ENCODE peak calls at places on chromosomes 11 and 22, in eight cellular contexts. A is Right ventricle myocardium inferior; Q is HepG2; O is naive thymus-derived CD8-positive, alpha-beta T cell; M is activated CD4-positive, alpha-beta T cell treated with anti-CD3 and anti-CD28 coated beads for 36 hours; B is activated CD8-positive, alpha-beta T cell treated with anti-CD3 and anti-CD28 coated beads, Interleukin-2, amount 10 ng/mL, durations not matched to agents 7 days and 5 days; V is T-helper 17 cell; K is left colon. E is an unnamed sample.

GRCh38 chr11:106794058-106794457 is 224.2 kb downstream of the GUCY1A2 start:
- ATAC-seq in A (no peak), Q (no peak), O (no peak), M (no peak), B (no peak), V (no peak), K (no peak), E (no peak)

GRCh38 chr11:77395460-77396175 is 78.3 kb downstream of the PAK1 start:
- ATAC-seq in A (no peak), Q (no peak), O (no peak), M (no peak), B (no peak), V (no peak), K (peak), E (no peak)

GRCh38 chr11:71140206-71140919 is 112.0 kb downstream of the SHANK2 start:
- ATAC-seq in A (peak), Q (no peak), O (no peak), M (no peak), B (no peak), V (no peak), K (no peak), E (no peak)

GRCh38 chr22:29300807-29301601 is 5.4 kb upstream of the GAS2L1 start:
- ATAC-seq in A (no peak), Q (peak), O (peak), M (peak), B (no peak), V (peak), K (no peak), E (no peak)

GRCh38 chr22:44438056-44438455 is 60.0 kb downstream of the RTL6 start:
- ATAC-seq in A (no peak), Q (peak), O (no peak), M (no peak), B (no peak), V (no peak), K (no peak), E (no peak)

GRCh38 chr22:45997077-45997774 is 20.3 kb upstream of the WNT7B start:
- ATAC-seq in A (peak), Q (peak), O (peak), M (no peak), B (peak), V (peak), K (peak), E (peak)

GRCh38 chr11:62896049-62896448 is 15.4 kb downstream of the SLC3A2 start:
- ATAC-seq in A (no peak), Q (no peak), O (no peak), M (no peak), B (no peak), V (no peak), K (peak), E (peak)

GRCh38 chr11:47918882-47919495 is 61.4 kb upstream of the PTPRJ start:
- ATAC-seq in A (no peak), Q (no peak), O (no peak), M (no peak), B (no peak), V (no peak), K (no peak), E (no peak)

GRCh38 chr11:34599406-34599901 is 21.4 kb upstream of the EHF start:
- ATAC-seq in A (no peak), Q (peak), O (no peak), M (peak), B (no peak), V (no peak), K (no peak), E (no peak)

GRCh38 chr11:36750349-36750748 is 152.3 kb upstream of the RAG2 start:
- ATAC-seq in A (no peak), Q (no peak), O (no peak), M (no peak), B (no peak), V (no peak), K (no peak), E (no peak)

GRCh38 chr11:104442320-104442719 is 278.4 kb upstream of the PDGFD start:
- ATAC-seq in A (no peak), Q (no peak), O (no peak), M (no peak), B (no peak), V (no peak), K (no peak), E (no peak)

GRCh38 chr22:19713650-19714319 is 518 bp upstream of the SEPTIN5 start:
- ATAC-seq in A (peak), Q (peak), O (no peak), M (no peak), B (no peak), V (no peak), K (no peak), E (peak)

GRCh38 chr11:117684731-117685130 is 112.3 kb downstream of the DSCAML1 start:
- ATAC-seq in A (no peak), Q (no peak), O (no peak), M (no peak), B (no peak), V (no peak), K (peak), E (no peak)

GRCh38 chr11:19625438-19625837 is 87.2 kb upstream of the NAV2 start:
- ATAC-seq in A (no peak), Q (no peak), O (no peak), M (no peak), B (no peak), V (no peak), K (no peak), E (no peak)

E was measured in gastroesophageal sphincter.